ENCODE peak calls at places on chromosomes 13 and 19, in eight cellular contexts. H, C, M, J, W, F, K and A are unnamed samples.

GRCh38 chr13:77519808-77520207 is 15.7 kb upstream of the SCEL start:
- DNase-seq in W (no peak), F (no peak), J (no peak), H (peak), K (no peak), C (no peak), M (no peak), A (no peak)

GRCh38 chr13:105083986-105084385 is 1451.5 kb downstream of the EFNB2 start:
- DNase-seq in W (no peak), K (no peak), C (no peak), M (no peak), J (no peak), F (no peak), H (no peak), A (no peak)

GRCh38 chr13:44278164-44278563 is 95.5 kb upstream of the SERP2 start:
- DNase-seq in J (no peak), H (no peak), W (peak), C (no peak), M (no peak), F (no peak), K (no peak), A (no peak)

GRCh38 chr13:78604782-78605611 is 1.6 kb upstream of the POU4F1 start:
- DNase-seq in J (no peak), H (peak), F (no peak), K (no peak), W (peak), M (no peak), C (no peak), A (no peak)

GRCh38 chr19:6723108-6723618 is 2.7 kb upstream of the C3 start:
- DNase-seq in M (no peak), K (no peak), C (peak), J (no peak), H (peak), W (no peak), F (no peak), A (no peak)

GRCh38 chr13:36242761-36243160 is 28.4 kb upstream of the SOHLH2 start:
- DNase-seq in J (no peak), M (no peak), K (no peak), C (no peak), H (no peak), F (no peak), W (no peak), A (no peak)

GRCh38 chr13:111066544-111066943 is 48.6 kb upstream of the ARHGEF7 start:
- DNase-seq in W (no peak), M (no peak), C (no peak), F (no peak), J (no peak), K (no peak), H (no peak), A (no peak)

GRCh38 chr13:110366733-110367132 is 59.6 kb downstream of the COL4A2 start:
- DNase-seq in J (no peak), F (no peak), M (no peak), C (no peak), K (no peak), H (no peak), W (no peak), A (no peak)

GRCh38 chr19:50368649-50369570 is 3.5 kb upstream of the NAPSA start:
- DNase-seq in C (peak), M (no peak), K (peak), H (peak), W (peak), F (peak), J (peak), A (peak)

GRCh38 chr19:10762656-10763055 is 44.8 kb downstream of the DNM2 start:
- DNase-seq in K (no peak), F (no peak), J (no peak), M (no peak), H (no peak), W (no peak), C (no peak), A (peak)

GRCh38 chr13:110575322-110576069 is 14.0 kb upstream of the RAB20 start:
- DNase-seq in K (no peak), C (no peak), F (no peak), J (peak), M (no peak), W (no peak), H (peak), A (peak)

GRCh38 chr19:12733369-12733896 is 1.1 kb downstream of the TRIR start:
- DNase-seq in F (no peak), J (no peak), C (no peak), K (no peak), H (peak), M (no peak), W (peak), A (no peak)

GRCh38 chr13:51112771-51113170 is 1.7 kb upstream of the C13orf42 start:
- DNase-seq in F (no peak), C (no peak), H (no peak), J (no peak), M (no peak), K (no peak), W (no peak), A (no peak)

GRCh38 chr13:101649490-101650126 is 197.1 kb downstream of the ITGBL1 start:
- DNase-seq in C (no peak), K (no peak), M (no peak), H (peak), F (no peak), W (no peak), J (peak), A (no peak)

GRCh38 chr13:48437381-48437780 is 24.5 kb upstream of the LPAR6 start:
- DNase-seq in K (peak), W (no peak), H (no peak), M (no peak), J (peak), F (no peak), C (peak), A (peak)

DNA sequence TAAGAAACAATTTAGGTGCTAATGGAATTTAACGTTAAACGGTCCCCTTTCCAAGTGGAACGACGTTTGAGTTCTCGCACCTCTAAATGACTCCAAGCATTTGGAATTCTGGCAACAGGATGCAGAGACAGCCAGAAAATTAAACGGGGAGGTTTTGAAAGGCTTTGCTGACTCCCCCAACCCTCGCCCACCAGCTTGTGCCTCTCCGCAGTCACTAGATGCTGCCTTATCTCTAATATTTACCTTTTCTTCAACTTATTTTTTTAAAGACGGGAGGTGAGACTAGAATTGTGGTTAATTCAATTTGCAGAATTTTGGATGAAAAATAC is 2.5 kb downstream of the ZIC2 start:
- DNase-seq in W (no peak), K (no peak), C (no peak), J (no peak), H (no peak), F (no peak), M (no peak), A (no peak)
- H3K4me3 ChIP-seq in W (no peak), K (no peak), C (no peak), J (peak), H (no peak), F (no peak), M (no peak), A (no peak)

GRCh38 chr19:40798223-40798996 is 581 bp upstream of the EGLN2 start:
- DNase-seq in K (peak), J (peak), W (peak), C (peak), H (peak), F (peak), M (peak), A (peak)
- H3K27ac ChIP-seq in K (peak), J (peak), W (peak), C (peak), H (peak), F (peak), M (peak), A (peak)

GRCh38 chr19:8657869-8658268 is 27.4 kb downstream of the NFILZ start:
- DNase-seq in C (no peak), K (no peak), W (no peak), J (no peak), F (no peak), M (no peak), H (no peak), A (no peak)

GRCh38 chr19:8655340-8655709 is 24.9 kb downstream of the NFILZ start:
- DNase-seq in J (no peak), H (no peak), C (no peak), M (no peak), W (peak), K (no peak), F (no peak), A (no peak)

GRCh38 chr19:8659905-8660304 is 29.5 kb downstream of the NFILZ start:
- DNase-seq in F (no peak), H (no peak), J (no peak), K (no peak), W (no peak), C (no peak), M (no peak), A (no peak)

GRCh38 chr19:8654591-8655339 is 24.3 kb downstream of the NFILZ start:
- DNase-seq in W (peak), K (no peak), C (peak), H (peak), M (no peak), F (no peak), J (no peak), A (peak)
- H3K4me3 ChIP-seq in W (no peak), K (no peak), C (peak), H (peak), M (no peak), F (peak), J (no peak), A (no peak)

DNA sequence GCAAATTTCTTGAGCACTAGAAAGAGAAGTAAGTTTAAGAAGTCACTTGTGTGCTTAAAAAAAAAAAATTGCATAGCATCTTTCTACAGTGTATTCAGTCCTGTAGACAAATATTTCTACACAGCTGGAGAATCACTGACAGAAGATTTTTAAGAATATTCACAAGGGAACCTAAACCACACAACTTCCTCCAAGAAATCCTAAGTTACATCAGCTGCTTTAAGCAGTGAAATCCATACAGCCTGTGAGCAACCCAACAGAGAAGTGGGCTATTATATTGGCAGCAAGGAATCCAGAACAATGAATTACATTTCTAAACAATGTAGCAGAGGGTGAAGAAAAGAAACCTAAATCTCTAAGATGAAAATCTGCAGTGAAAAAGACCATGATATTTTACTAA is 1.5 kb downstream of the DOCK9 start:
- DNase-seq in C (no peak), H (peak), K (no peak), J (no peak), W (no peak), M (no peak), F (no peak), A (no peak)
- H3K27ac ChIP-seq in C (peak), H (no peak), K (no peak), J (peak), W (peak), M (peak), F (no peak), A (peak)

GRCh38 chr19:41217741-41218140 is 1.3 kb upstream of the AXL start:
- DNase-seq in K (no peak), M (no peak), H (peak), C (no peak), W (no peak), J (no peak), F (no peak), A (no peak)

GRCh38 chr19:41219924-41220567 is 1.0 kb downstream of the AXL start:
- DNase-seq in C (peak), K (peak), M (no peak), F (peak), W (no peak), H (peak), J (peak), A (peak)

GRCh38 chr19:41221514-41222205 is 2.6 kb downstream of the AXL start:
- DNase-seq in H (no peak), K (no peak), F (no peak), W (no peak), M (no peak), J (no peak), C (no peak), A (no peak)

GRCh38 chr19:41218615-41219507 is at the start of gene AXL:
- DNase-seq in K (peak), W (no peak), J (peak), F (peak), M (no peak), C (peak), H (peak), A (peak)

DNA sequence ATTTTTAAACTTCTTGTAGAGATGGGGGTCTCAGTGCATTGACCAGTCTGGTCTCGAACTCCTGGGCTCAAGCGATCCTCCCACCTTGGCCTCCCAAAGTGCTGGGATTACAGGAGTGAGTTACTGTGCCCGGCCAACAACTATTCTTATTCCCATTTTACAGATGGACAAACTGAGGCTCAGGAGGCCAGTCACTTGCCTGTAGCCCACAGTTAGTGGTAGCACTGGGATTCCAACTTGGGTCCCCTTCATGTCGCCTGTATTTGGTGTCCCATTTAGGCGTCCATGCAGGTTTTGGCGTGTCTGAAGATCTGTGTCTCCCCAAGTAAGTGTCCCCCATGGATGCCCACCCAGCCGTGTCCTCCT is 791 bp upstream of the AXL start:
- DNase-seq in W (no peak), K (no peak), J (no peak), F (no peak), H (no peak), C (no peak), M (no peak), A (no peak)
- H3K4me3 ChIP-seq in W (no peak), K (peak), J (no peak), F (peak), H (peak), C (peak), M (no peak), A (peak)

GRCh38 chr13:31214379-31214778 is 14.6 kb downstream of the B3GLCT start:
- DNase-seq in H (peak), C (no peak), M (no peak), J (no peak), W (no peak), F (no peak), K (no peak), A (no peak)
- H3K27ac ChIP-seq in H (peak), C (no peak), M (no peak), J (no peak), W (no peak), F (no peak), K (no peak), A (peak)

GRCh38 chr19:17753976-17754375 is 2.7 kb downstream of the FCHO1 start:
- DNase-seq in K (no peak), W (peak), J (no peak), H (no peak), C (no peak), M (no peak), F (no peak), A (no peak)

GRCh38 chr19:17749912-17750317 is 1.4 kb upstream of the FCHO1 start:
- DNase-seq in J (no peak), K (no peak), H (peak), C (no peak), W (peak), F (no peak), M (no peak), A (no peak)

GRCh38 chr19:17751103-17751911 is at the start of gene FCHO1:
- DNase-seq in W (peak), F (no peak), J (no peak), M (peak), K (peak), H (no peak), C (peak), A (peak)

GRCh38 chr19:17752865-17753639 is 1.8 kb downstream of the FCHO1 start:
- DNase-seq in M (no peak), W (peak), F (no peak), J (no peak), C (no peak), H (no peak), K (no peak), A (no peak)

DNA sequence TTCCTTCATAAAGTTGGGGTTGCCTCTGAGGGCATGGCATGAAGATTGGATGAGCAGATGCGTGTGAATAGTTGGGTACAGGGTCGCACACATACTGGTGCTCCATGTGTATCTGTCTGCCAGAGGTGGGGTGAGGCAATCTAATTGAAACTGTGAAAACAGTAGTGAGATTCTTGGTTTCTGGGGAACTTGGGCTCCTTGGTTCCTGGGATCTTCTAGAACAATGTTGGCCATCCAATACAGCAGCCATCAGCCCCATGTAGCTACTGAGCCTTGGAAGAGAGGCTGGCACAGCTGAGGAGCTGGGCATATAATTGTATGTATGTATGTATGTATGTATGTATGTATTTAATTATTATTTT is 616 bp downstream of the FCHO1 start:
- DNase-seq in W (no peak), J (no peak), H (no peak), M (no peak), F (no peak), K (no peak), C (no peak), A (no peak)
- H3K4me3 ChIP-seq in W (peak), J (no peak), H (no peak), M (no peak), F (peak), K (no peak), C (no peak), A (no peak)

DNA sequence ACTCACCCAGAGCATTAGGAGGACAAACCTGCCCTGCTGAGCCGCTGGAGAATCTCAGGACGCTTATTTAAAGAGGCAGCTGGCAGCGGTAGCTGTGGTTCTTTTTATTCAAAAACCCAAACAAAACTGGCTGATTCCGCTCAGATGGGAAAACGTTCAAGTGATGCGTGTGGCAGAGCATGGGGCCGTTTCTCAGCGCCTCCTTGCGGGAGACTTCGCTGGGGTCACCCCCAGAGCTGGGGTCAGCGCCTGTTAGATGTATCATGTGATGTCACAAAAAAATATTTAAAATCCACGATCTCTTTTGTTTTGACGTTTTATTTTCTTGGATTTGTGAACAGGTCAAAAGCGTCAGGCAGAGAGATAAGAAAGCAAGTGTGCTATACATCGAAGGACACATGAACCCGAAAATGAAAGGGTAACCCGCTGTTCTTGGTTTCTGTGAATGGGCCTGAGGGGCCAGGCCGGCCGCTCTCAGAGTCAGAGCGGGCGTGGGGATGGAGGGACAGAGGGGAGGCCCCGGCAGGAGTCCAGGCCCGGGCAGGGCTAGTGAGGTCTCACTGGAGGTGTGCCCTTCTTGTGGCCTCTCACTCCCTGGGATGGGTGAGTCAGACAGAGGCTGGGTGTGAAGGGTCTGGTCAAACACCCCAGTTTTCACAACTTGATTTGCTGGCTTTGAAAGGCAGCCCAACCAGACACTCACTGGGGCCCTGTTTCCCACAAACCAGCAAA is 17.6 kb upstream of the NDUFS7 start:
- DNase-seq in W (no peak), F (no peak), C (no peak), J (no peak), K (no peak), M (no peak), H (no peak), A (no peak)
- H3K27ac ChIP-seq in W (no peak), F (no peak), C (no peak), J (no peak), K (no peak), M (no peak), H (no peak), A (no peak)

GRCh38 chr13:23744315-23744714 is 144.9 kb downstream of the MIPEP start:
- DNase-seq in K (no peak), J (no peak), W (no peak), H (peak), M (no peak), F (no peak), C (no peak), A (no peak)

GRCh38 chr13:23743717-23744116 is 145.5 kb downstream of the MIPEP start:
- DNase-seq in J (no peak), K (no peak), C (no peak), M (no peak), F (no peak), H (no peak), W (no peak), A (no peak)

GRCh38 chr13:23740002-23740401 is 149.2 kb downstream of the MIPEP start:
- DNase-seq in J (no peak), M (no peak), H (no peak), K (no peak), C (no peak), W (no peak), F (no peak), A (no peak)

GRCh38 chr13:23741879-23742510 is 147.2 kb downstream of the MIPEP start:
- DNase-seq in W (peak), H (peak), J (no peak), F (no peak), K (no peak), C (no peak), M (no peak), A (no peak)

GRCh38 chr13:23743269-23743668 is 145.9 kb downstream of the MIPEP start:
- DNase-seq in W (no peak), K (no peak), H (no peak), C (no peak), F (no peak), M (no peak), J (no peak), A (no peak)
- H3K4me3 ChIP-seq in W (no peak), K (no peak), H (no peak), C (no peak), F (no peak), M (no peak), J (no peak), A (no peak)

GRCh38 chr19:461664-462551 is 1.1 kb upstream of the SHC2 start:
- DNase-seq in J (no peak), H (peak), F (no peak), M (no peak), K (no peak), C (peak), W (no peak), A (no peak)
- H3K27ac ChIP-seq in J (no peak), H (no peak), F (no peak), M (no peak), K (no peak), C (peak), W (no peak), A (no peak)